ENCODE peak calls at places on chromosomes 3 and 15, in ten cellular contexts. U is left kidney; D is GM03348; K is iris pigment epithelial cell; P is stimulated activated CD8-positive, alpha-beta memory T cell treated with anti-CD3 and anti-CD28 coated beads, Interleukin-12 subunit alpha, Interleukin-12 subunit beta, amount 100 ng/mL, for 1 hour; R is non-pigmented ciliary epithelial cell; Y is mesothelial cell of epicardium; S is retina; V is HTR-8/SVneo; B is heart left ventricle. A is an unnamed sample.

GRCh38 chr15:67296188-67296587 is 41.6 kb downstream of the IQCH start:
- DNase-seq in U (peak), D (no peak), K (peak), P (no peak), R (no peak), Y (no peak), S (no peak), V (no peak), B (no peak), A (peak)

GRCh38 chr3:44902628-44903027 is 28.2 kb downstream of the TGM4 start:
- DNase-seq in U (no peak), D (no peak), K (no peak), P (no peak), R (no peak), Y (no peak), S (no peak), V (no peak), B (no peak), A (no peak)

GRCh38 chr3:155386817-155387403 is 93.4 kb upstream of the STRIT1 start:
- DNase-seq in U (peak), D (no peak), K (no peak), P (no peak), R (no peak), Y (no peak), S (peak), V (no peak), B (no peak), A (no peak)

GRCh38 chr3:13853978-13854296 is 25.9 kb downstream of the WNT7A start:
- DNase-seq in U (no peak), D (no peak), K (no peak), P (no peak), R (no peak), Y (no peak), S (no peak), V (no peak), B (no peak), A (peak)

GRCh38 chr3:107988464-107989156 is 102.2 kb downstream of the CD47 start:
- DNase-seq in U (no peak), D (peak), K (peak), P (no peak), R (no peak), Y (no peak), S (no peak), V (peak), B (peak), A (no peak)

GRCh38 chr3:150409125-150409526 is 1.0 kb downstream of the TSC22D2 start:
- DNase-seq in U (no peak), D (no peak), K (no peak), P (no peak), R (no peak), Y (no peak), S (peak), V (no peak), B (no peak), A (peak)

GRCh38 chr3:150168694-150169093 is 198.0 kb upstream of the PFN2 start:
- DNase-seq in U (no peak), D (peak), K (no peak), P (no peak), R (no peak), Y (no peak), S (no peak), V (no peak), B (peak), A (no peak)

GRCh38 chr3:5143459-5143858 is 21.4 kb downstream of the ARL8B start:
- DNase-seq in U (no peak), D (no peak), K (no peak), P (no peak), R (no peak), Y (no peak), S (no peak), V (no peak), B (no peak), A (no peak)

GRCh38 chr3:53195602-53196574 is 34.9 kb downstream of the PRKCD start:
- DNase-seq in U (peak), D (peak), K (peak), P (peak), R (no peak), Y (peak), S (peak), V (peak), B (peak), A (peak)

GRCh38 chr3:193231201-193231600 is 9.8 kb upstream of the PLAAT1 start:
- DNase-seq in U (no peak), D (no peak), K (no peak), P (no peak), R (no peak), Y (no peak), S (no peak), V (no peak), B (no peak), A (no peak)

GRCh38 chr3:171829841-171830559 is 13.1 kb upstream of the TMEM212 start:
- DNase-seq in U (peak), D (peak), K (peak), P (no peak), R (no peak), Y (no peak), S (peak), V (peak), B (peak), A (peak)

GRCh38 chr3:115808239-115808638 is 184.9 kb downstream of the GAP43 start:
- DNase-seq in U (no peak), D (no peak), K (no peak), P (no peak), R (no peak), Y (no peak), S (no peak), V (no peak), B (no peak), A (no peak)

GRCh38 chr3:107366766-107367165 is 10.5 kb upstream of the CCDC54 start:
- DNase-seq in U (no peak), D (no peak), K (peak), P (no peak), R (no peak), Y (no peak), S (no peak), V (no peak), B (no peak), A (no peak)

A was measured in trophoblast cell.